ENCODE peak calls at places on chromosomes 6 and 20, in six cellular contexts. B is transverse colon, T is K562, M is sigmoid colon, S is suprapubic skin, Q is ovary. R is an unnamed sample. For H3K27me3, the result is how much of the 10 kb centered on the place peaks cover.

GRCh38 chr20:63230800-63231268 is 4.9 kb upstream of the BIRC7 start:
- DNase-seq in B (peak), Q (peak), S (no peak), M (peak), T (peak), R (peak)

GRCh38 chr6:47057830-47058540 is 15.9 kb upstream of the ADGRF1 start:
- DNase-seq in Q (no peak), M (no peak), T (no peak), B (no peak), S (no peak), R (no peak)

GRCh38 chr20:21365771-21366170 is 31.6 kb downstream of the NKX2-4 start:
- DNase-seq in B (no peak), Q (no peak), S (no peak), M (no peak), T (no peak), R (no peak)

GRCh38 chr6:89371849-89372505 is 19.5 kb upstream of the UBE2J1 start:
- DNase-seq in T (peak), S (peak), Q (peak), B (peak), M (peak), R (peak)

GRCh38 chr6:112839525-112839961 is 492.4 kb downstream of the RFPL4B start:
- DNase-seq in M (no peak), T (no peak), S (no peak), Q (no peak), B (no peak), R (no peak)

GRCh38 chr6:160141001-160141726 is 19.5 kb downstream of the SLC22A1 start:
- DNase-seq in S (no peak), Q (no peak), M (peak), B (no peak), T (no peak), R (no peak)

GRCh38 chr6:4088684-4089083 is 9.7 kb upstream of the FAM217A start:
- DNase-seq in S (no peak), Q (no peak), T (no peak), M (no peak), B (peak), R (no peak)

GRCh38 chr6:84107495-84107894 is 73.9 kb downstream of the MRAP2 start:
- DNase-seq in T (no peak), Q (no peak), B (no peak), M (no peak), S (no peak), R (no peak)

GRCh38 chr6:53706525-53706924 is 41.0 kb upstream of the KLHL31 start:
- DNase-seq in B (no peak), M (no peak), S (no peak), T (no peak), Q (no peak), R (no peak)

GRCh38 chr6:170178561-170179477 is 112.1 kb downstream of the DLL1 start:
- DNase-seq in Q (peak), M (peak), S (peak), T (no peak), B (peak), R (peak)

GRCh38 chr20:11766961-11767360 is 150.7 kb upstream of the BTBD3 start:
- DNase-seq in M (no peak), S (no peak), Q (no peak), B (no peak), T (no peak), R (no peak)

GRCh38 chr6:15378272-15378671 is 132.4 kb downstream of the JARID2 start:
- DNase-seq in T (no peak), M (no peak), B (no peak), Q (no peak), S (no peak), R (no peak)

GRCh38 chr6:16190214-16190613 is 48.2 kb upstream of the GMPR start:
- DNase-seq in B (no peak), Q (no peak), S (no peak), T (no peak), M (no peak), R (no peak)

GRCh38 chr6:7727951-7728854 is 2.3 kb downstream of the BMP6 start:
- DNase-seq in T (no peak), S (peak), M (no peak), Q (peak), B (peak), R (no peak)

GRCh38 chr20:35307666-35308653 is 15.7 kb upstream of the FAM83C start:
- DNase-seq in S (no peak), M (peak), B (no peak), T (no peak), Q (peak), R (peak)

GRCh38 chr6:166936079-166936787 is 20.1 kb downstream of the RNASET2 start:
- DNase-seq in Q (no peak), M (no peak), S (peak), B (no peak), T (no peak), R (no peak)

GRCh38 chr6:135438907-135439535 is 58.5 kb downstream of the AHI1 start:
- DNase-seq in M (no peak), T (peak), S (no peak), Q (no peak), B (no peak), R (no peak)

GRCh38 chr6:15247750-15248450 is 2.0 kb downstream of the JARID2 start:
- DNase-seq in T (peak), B (peak), Q (peak), S (peak), M (peak), R (peak)

GRCh38 chr20:32453467-32454163 is 95.5 kb downstream of the ASXL1 start:
- DNase-seq in T (no peak), Q (peak), S (no peak), M (peak), B (no peak), R (no peak)

GRCh38 chr20:37945034-37945660 is 42.2 kb downstream of the VSTM2L start:
- DNase-seq in S (no peak), T (no peak), B (no peak), Q (no peak), M (no peak), R (peak)

GRCh38 chr20:62685781-62686555 is 22.7 kb upstream of the NTSR1 start:
- DNase-seq in S (no peak), T (peak), B (peak), M (no peak), Q (no peak), R (peak)

GRCh38 chr6:46789434-46790358 is 3.5 kb upstream of the MEP1A start:
- DNase-seq in M (no peak), B (no peak), Q (no peak), T (no peak), S (no peak), R (no peak)

GRCh38 chr6:84504025-84504424 is 260.4 kb downstream of the TBX18 start:
- DNase-seq in M (no peak), S (no peak), B (no peak), Q (no peak), T (no peak), R (no peak)

GRCh38 chr6:118787746-118788419 is 106.1 kb upstream of the ASF1A start:
- DNase-seq in M (no peak), T (no peak), S (peak), Q (no peak), B (no peak), R (no peak)

GRCh38 chr6:118788702-118789101 is 105.2 kb upstream of the ASF1A start:
- DNase-seq in M (no peak), B (no peak), S (no peak), Q (no peak), T (no peak), R (no peak)

GRCh38 chr6:118785601-118786000 is 108.4 kb upstream of the ASF1A start:
- DNase-seq in B (no peak), M (no peak), T (no peak), S (no peak), Q (no peak), R (no peak)

GRCh38 chr6:118784641-118785164 is 109.2 kb upstream of the ASF1A start:
- DNase-seq in Q (peak), B (no peak), T (no peak), S (no peak), M (no peak), R (no peak)

DNA sequence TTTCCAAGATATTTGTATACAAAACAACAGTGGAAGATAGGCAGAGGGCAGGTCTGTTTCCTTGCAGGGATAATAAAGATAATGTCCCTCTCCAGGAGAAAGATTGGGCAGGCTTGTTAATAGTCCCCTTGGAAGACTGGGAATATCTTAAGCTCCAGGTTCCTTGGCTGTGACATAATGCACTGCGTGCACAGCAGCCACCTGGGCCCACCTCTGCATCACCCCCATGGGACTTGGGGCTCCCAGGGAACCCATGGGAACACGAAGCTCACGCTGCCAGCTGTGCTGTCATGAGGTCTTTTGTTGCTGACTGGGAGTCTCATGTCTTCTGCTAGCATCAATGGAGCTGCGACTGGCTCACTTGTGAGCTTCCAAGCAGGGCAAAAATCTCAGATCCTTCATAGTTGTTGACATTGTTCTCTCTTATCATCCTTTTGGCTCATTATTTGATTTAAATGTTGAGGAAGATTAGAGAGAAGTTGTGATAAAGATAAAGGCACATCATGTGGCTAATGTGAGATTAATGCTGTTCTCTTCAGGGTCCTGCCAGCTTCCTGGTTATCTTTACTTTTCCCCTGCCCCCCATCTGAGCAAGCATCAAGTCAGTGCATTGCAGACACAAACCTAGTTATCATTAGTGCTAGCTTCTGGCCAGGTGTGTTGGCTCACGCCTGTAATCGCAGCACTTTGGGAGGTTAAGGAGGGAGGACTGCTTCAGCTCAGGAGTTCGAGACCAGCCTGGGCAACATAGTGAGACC is 107.1 kb upstream of the ASF1A start:
- DNase-seq in S (no peak), T (no peak), M (no peak), B (no peak), Q (no peak), R (no peak)
- TF ChIP-seq EP300 in S (no peak), T (no peak), M (no peak), B (no peak), Q (no peak), R (no peak)

GRCh38 chr6:108556864-108557493 is 3.7 kb upstream of the FOXO3 start:
- DNase-seq in T (no peak), B (no peak), Q (peak), M (no peak), S (peak), R (no peak)

GRCh38 chr6:108559097-108559883 is 1.4 kb upstream of the FOXO3 start:
- DNase-seq in B (peak), T (peak), M (peak), Q (peak), S (peak), R (peak)

GRCh38 chr6:108559884-108560462 is 744 bp upstream of the FOXO3 start:
- DNase-seq in M (peak), B (peak), T (peak), Q (peak), S (peak), R (peak)

GRCh38 chr6:108557494-108558371 is 3.0 kb upstream of the FOXO3 start:
- DNase-seq in S (peak), T (peak), Q (peak), B (peak), M (peak), R (peak)

DNA sequence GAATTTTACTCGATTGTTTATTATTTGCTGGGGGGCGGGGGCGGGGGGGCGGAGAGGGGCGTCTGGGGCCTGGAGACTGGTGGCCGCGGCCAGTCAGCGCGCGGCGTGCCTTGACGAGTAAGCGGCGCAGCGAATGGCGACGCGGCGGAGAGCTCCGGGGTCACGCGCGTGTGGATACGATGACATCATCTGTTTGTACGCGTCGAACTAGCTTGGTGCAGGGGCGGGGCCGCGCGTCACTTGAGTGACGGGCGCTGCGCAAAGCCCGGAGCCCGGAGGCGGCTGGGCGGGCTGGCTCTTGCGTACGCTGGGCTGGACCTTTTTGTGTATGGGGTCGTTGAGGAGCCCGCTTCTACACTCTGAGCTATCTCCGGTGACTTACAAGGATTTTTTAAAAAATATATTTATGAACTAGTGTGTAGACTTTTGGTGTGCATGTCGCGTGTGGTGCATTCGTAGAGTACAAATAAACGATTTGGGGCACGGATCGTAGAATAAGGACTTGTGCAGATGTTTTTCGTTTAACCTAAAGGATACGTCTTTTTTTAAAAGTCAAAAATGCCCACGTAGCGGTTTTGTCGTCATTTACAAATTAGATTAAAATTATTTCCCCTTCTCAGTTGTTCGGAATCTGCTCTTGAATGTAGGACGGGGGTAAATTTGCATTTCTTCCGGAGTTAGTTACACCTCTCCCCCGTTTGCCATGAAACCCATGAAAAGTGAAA is 2.2 kb upstream of the FOXO3 start:
- DNase-seq in T (peak), B (peak), M (peak), S (peak), Q (peak), R (peak)
- TF ChIP-seq POLR2A in T (no peak), B (no peak), M (peak), S (no peak), Q (peak), R (no peak)

DNA sequence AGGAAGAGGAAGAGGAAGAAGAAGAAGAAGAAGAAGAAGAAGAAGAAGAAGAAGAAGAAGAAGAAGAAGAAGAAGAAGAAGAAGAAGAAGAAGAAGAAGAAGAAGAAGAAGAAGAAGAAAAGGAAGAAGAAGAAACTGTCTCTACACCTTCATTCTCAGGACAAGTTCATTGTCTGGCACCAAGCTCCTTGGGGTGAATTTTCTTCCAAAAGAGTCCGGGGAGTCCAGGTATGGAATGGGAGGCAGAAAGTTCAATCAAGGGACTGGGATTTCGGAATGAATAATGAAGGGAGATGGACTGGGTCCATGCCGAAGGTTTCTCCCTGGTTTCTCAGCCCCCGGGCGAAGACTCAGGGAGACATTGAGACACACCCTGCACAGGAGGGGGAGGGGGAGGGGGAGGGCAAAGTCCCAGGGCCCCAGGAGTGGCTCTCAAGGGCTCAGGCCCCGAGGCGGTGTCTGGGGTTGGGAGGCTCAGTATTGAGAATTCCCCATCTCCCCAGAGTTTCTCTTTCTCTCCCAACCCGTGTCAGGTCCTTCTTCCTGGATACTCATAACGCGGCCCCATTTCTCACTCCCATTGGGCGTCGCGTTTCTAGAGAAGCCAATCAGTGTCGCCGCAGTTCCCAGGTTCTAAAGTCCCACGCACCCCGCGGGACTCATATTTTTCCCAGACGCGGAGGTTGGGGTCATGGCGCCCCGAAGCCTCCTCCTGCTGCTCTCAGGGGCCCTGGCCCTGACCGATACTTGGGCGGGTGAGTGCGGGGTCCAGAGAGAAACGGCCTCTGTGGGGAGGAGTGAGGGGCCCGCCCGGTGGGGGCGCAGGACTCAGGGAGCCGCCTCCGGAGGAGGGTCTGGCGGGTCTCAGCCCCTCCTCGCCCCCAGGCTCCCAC is at the start of gene HLA-F:
- DNase-seq in M (peak), T (no peak), S (peak), B (peak), Q (peak), R (peak)
- H3K27me3 ChIP-seq in M (under half), T (under half), S (under half), B (under half), Q (under half), R (under half)

GRCh38 chr6:155207223-155207622 is 56.6 kb upstream of the CLDN20 start:
- DNase-seq in Q (no peak), M (no peak), S (no peak), B (no peak), T (no peak), R (no peak)

GRCh38 chr6:155196891-155197290 is 66.9 kb upstream of the CLDN20 start:
- DNase-seq in B (no peak), M (no peak), S (no peak), Q (no peak), T (no peak), R (no peak)

GRCh38 chr6:155197947-155198346 is 65.9 kb upstream of the CLDN20 start:
- DNase-seq in T (no peak), Q (no peak), S (no peak), M (no peak), B (no peak), R (no peak)

GRCh38 chr6:155200012-155200411 is 63.8 kb upstream of the CLDN20 start:
- DNase-seq in B (no peak), T (no peak), S (no peak), Q (no peak), M (no peak), R (no peak)

GRCh38 chr6:155201461-155202226 is 62.2 kb upstream of the CLDN20 start:
- DNase-seq in B (no peak), Q (no peak), S (no peak), M (no peak), T (no peak), R (no peak)
- TF ChIP-seq EP300 in B (no peak), Q (no peak), S (no peak), M (peak), T (no peak), R (no peak)

GRCh38 chr6:85675030-85675819 is 32.5 kb upstream of the SYNCRIP start:
- DNase-seq in Q (no peak), B (peak), T (peak), M (no peak), S (no peak), R (no peak)

GRCh38 chr6:85674604-85675003 is 31.9 kb upstream of the SYNCRIP start:
- DNase-seq in M (no peak), S (no peak), B (no peak), T (peak), Q (no peak), R (no peak)

GRCh38 chr6:85678000-85678601 is 35.4 kb upstream of the SYNCRIP start:
- DNase-seq in T (no peak), M (no peak), S (no peak), Q (no peak), B (no peak), R (no peak)

GRCh38 chr6:85677243-85677956 is 34.7 kb upstream of the SYNCRIP start:
- DNase-seq in T (peak), S (no peak), Q (no peak), M (no peak), B (no peak), R (no peak)

DNA sequence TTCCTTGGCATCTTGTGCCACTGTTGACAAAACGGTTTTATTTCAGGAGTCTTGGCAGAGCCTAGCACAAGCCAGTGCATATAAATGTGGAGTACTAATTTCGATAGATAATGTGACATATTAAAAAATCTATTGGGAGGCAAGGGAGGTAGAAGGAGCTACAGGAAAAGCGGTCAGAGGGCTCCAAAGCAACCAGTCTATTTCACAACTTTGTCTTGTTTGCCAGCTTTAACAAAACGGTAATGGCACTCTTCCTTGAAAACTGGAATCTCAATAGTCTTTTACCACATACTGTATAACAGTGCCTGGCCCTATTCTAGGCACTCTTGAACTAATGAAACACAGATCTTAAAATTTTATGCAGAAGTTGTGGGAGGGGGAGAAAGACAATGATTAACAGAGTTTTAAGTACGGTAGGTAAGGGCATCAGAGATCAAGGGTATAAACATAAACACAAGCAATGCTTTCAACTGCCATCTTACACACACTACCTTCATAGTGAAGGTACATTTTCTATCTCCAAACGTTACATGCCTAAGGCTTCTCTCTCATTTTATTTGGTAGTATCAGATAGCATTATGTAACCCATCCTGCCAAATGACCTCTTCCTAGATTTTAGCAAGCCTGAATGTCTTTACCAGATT is 33.5 kb upstream of the SYNCRIP start:
- DNase-seq in Q (no peak), B (no peak), M (no peak), T (no peak), S (no peak), R (no peak)
- TF ChIP-seq POLR2A in Q (no peak), B (no peak), M (no peak), T (no peak), S (no peak), R (no peak)

GRCh38 chr20:43188234-43188653 is 1.5 kb downstream of the PTPRT start:
- DNase-seq in M (no peak), S (no peak), T (no peak), B (no peak), Q (no peak), R (no peak)
- H3K27me3 ChIP-seq in M (under half), S (half or more), T (under half), B (under half), Q (under half), R (half or more)

GRCh38 chr6:139370047-139370706 is 4.3 kb downstream of the CITED2 start:
- DNase-seq in S (no peak), M (no peak), T (peak), Q (no peak), B (peak), R (no peak)
- TF ChIP-seq EP300 in S (no peak), M (no peak), T (no peak), Q (no peak), B (no peak), R (no peak)

GRCh38 chr20:25136643-25137559 is 55.0 kb upstream of the VSX1 start:
- DNase-seq in B (peak), Q (peak), T (peak), M (peak), S (no peak), R (no peak)
- TF ChIP-seq POLR2A in B (no peak), Q (no peak), T (no peak), M (no peak), S (no peak), R (no peak)

R was measured in stomach.